ENCODE peak calls at places on chromosomes 3 and 15, in four cellular contexts. One of them, this sample, is unnamed.
A peak's percentile ranks its signal among the peaks of the same experiment; 100 is the strongest.

GRCh38 chr3:149657796-149658443 is at the start of gene WWTR1:
- DNase-seq in PC-9: peak; percentile 98
- DNase-seq in GM23248: peak; percentile 94
- DNase-seq in pancreas: peak; percentile 92
- DNase-seq in this sample: peak; percentile 95

GRCh38 chr3:146404451-146404850 is 64.9 kb downstream of the PLSCR2 start:
- DNase-seq in GM23248: peak; percentile 46
- DNase-seq in PC-9: no peak
- DNase-seq in pancreas: no peak
- DNase-seq in this sample: no peak

GRCh38 chr15:94168250-94168649 is 63.1 kb upstream of the MCTP2 start:
- DNase-seq in PC-9: no peak
- DNase-seq in pancreas: no peak
- DNase-seq in GM23248: peak; percentile 10
- DNase-seq in this sample: no peak

GRCh38 chr15:43880406-43881184 is 53.8 kb downstream of the WDR76 start:
- DNase-seq in PC-9: no peak
- DNase-seq in pancreas: no peak
- DNase-seq in GM23248: peak; percentile 27
- DNase-seq in this sample: no peak

GRCh38 chr3:54999159-54999558 is 71.3 kb upstream of the LRTM1 start:
- DNase-seq in PC-9: peak; percentile 33
- DNase-seq in pancreas: no peak
- DNase-seq in GM23248: peak; percentile 73
- DNase-seq in this sample: no peak

GRCh38 chr3:168248383-168249047 is 152.8 kb upstream of the GOLIM4 start:
- DNase-seq in GM23248: peak; percentile 68
- DNase-seq in PC-9: peak; percentile 58
- DNase-seq in pancreas: peak; percentile 54
- DNase-seq in this sample: no peak

GRCh38 chr3:115804200-115804599 is 180.9 kb downstream of the GAP43 start:
- DNase-seq in pancreas: no peak
- DNase-seq in PC-9: no peak
- DNase-seq in GM23248: no peak
- DNase-seq in this sample: no peak

GRCh38 chr3:64832098-64832497 is 144.3 kb upstream of the ADAMTS9 start:
- DNase-seq in GM23248: no peak
- DNase-seq in PC-9: no peak
- DNase-seq in pancreas: no peak
- DNase-seq in this sample: no peak

GRCh38 chr3:161474139-161474538 is 22.5 kb upstream of the OTOL1 start:
- DNase-seq in pancreas: no peak
- DNase-seq in PC-9: no peak
- DNase-seq in GM23248: no peak
- DNase-seq in this sample: no peak

GRCh38 chr3:47283193-47283537 is 421 bp downstream of the KLHL18 start:
- DNase-seq in pancreas: peak; percentile 56
- DNase-seq in GM23248: peak; percentile 43
- DNase-seq in PC-9: peak; percentile 21
- DNase-seq in this sample: no peak

GRCh38 chr15:101262551-101262950 is 10.7 kb upstream of the CHSY1 start:
- DNase-seq in PC-9: no peak
- DNase-seq in GM23248: no peak
- DNase-seq in pancreas: no peak
- DNase-seq in this sample: no peak

GRCh38 chr15:99474041-99474906 is 91.5 kb upstream of the MEF2A start:
- DNase-seq in PC-9: no peak
- DNase-seq in pancreas: no peak
- DNase-seq in GM23248: no peak
- DNase-seq in this sample: peak; percentile 70

GRCh38 chr3:37580237-37580636 is 281.4 kb upstream of the CTDSPL start:
- DNase-seq in pancreas: no peak
- DNase-seq in GM23248: peak; percentile 2
- DNase-seq in PC-9: no peak
- DNase-seq in this sample: peak; percentile 25

GRCh38 chr15:63481105-63481810 is 23.1 kb upstream of the USP3 start:
- DNase-seq in pancreas: no peak
- DNase-seq in GM23248: peak; percentile 75
- DNase-seq in PC-9: no peak
- DNase-seq in this sample: no peak

GRCh38 chr3:122563717-122564025 is 429 bp downstream of the PARP9 start:
- DNase-seq in GM23248: peak; percentile 43
- DNase-seq in pancreas: no peak
- DNase-seq in PC-9: no peak
- DNase-seq in this sample: no peak

GRCh38 chr15:48451241-48451640 is 120.0 kb downstream of the DUT start:
- DNase-seq in pancreas: no peak
- DNase-seq in GM23248: no peak
- DNase-seq in PC-9: no peak
- DNase-seq in this sample: no peak

GRCh38 chr3:180277036-180277435 is 240.3 kb upstream of the PEX5L start:
- DNase-seq in PC-9: no peak
- DNase-seq in GM23248: peak; percentile 66
- DNase-seq in pancreas: no peak
- DNase-seq in this sample: no peak

GRCh38 chr3:44326035-44326434 is 12.5 kb upstream of the TCAIM start:
- DNase-seq in pancreas: no peak
- DNase-seq in GM23248: peak; percentile 57
- DNase-seq in PC-9: no peak
- DNase-seq in this sample: no peak

GRCh38 chr3:16392733-16393132 is 120.8 kb downstream of the RFTN1 start:
- DNase-seq in PC-9: no peak
- DNase-seq in GM23248: no peak
- DNase-seq in pancreas: no peak
- DNase-seq in this sample: no peak

GRCh38 chr3:157445897-157446296 is 9.2 kb downstream of the PTX3 start:
- DNase-seq in PC-9: no peak
- DNase-seq in pancreas: no peak
- DNase-seq in GM23248: peak; percentile 80
- DNase-seq in this sample: no peak

GRCh38 chr3:127768346-127769008 is 53.8 kb downstream of the MGLL start:
- DNase-seq in GM23248: peak; percentile 97
- DNase-seq in PC-9: peak; percentile 65
- DNase-seq in pancreas: no peak
- DNase-seq in this sample: no peak

GRCh38 chr15:98800437-98801233 is 152.3 kb downstream of the IGF1R start:
- DNase-seq in pancreas: no peak
- DNase-seq in PC-9: peak; percentile 50
- DNase-seq in GM23248: peak; percentile 88
- DNase-seq in this sample: no peak

GRCh38 chr3:106247902-106248684 is 379.3 kb upstream of the CBLB start:
- DNase-seq in GM23248: peak; percentile 46
- DNase-seq in pancreas: no peak
- DNase-seq in PC-9: no peak
- DNase-seq in this sample: no peak

GRCh38 chr15:33194704-33195261 is at the start of gene FMN1:
- DNase-seq in PC-9: peak; percentile 94
- DNase-seq in GM23248: peak; percentile 97
- DNase-seq in pancreas: peak; percentile 97
- DNase-seq in this sample: peak; percentile 94

GRCh38 chr15:64749167-64749566 is 26.2 kb downstream of the RBPMS2 start:
- DNase-seq in pancreas: no peak
- DNase-seq in PC-9: peak; percentile 79
- DNase-seq in GM23248: peak; percentile 90
- DNase-seq in this sample: no peak
- H3K27ac ChIP-seq in pancreas: no peak overlapping the region
- H3K27ac ChIP-seq in PC-9: no peak overlapping the region
- H3K27ac ChIP-seq in GM23248: no peak overlapping the region
- H3K27ac ChIP-seq in this sample: peak overlapping the region; percentile 81

DNA sequence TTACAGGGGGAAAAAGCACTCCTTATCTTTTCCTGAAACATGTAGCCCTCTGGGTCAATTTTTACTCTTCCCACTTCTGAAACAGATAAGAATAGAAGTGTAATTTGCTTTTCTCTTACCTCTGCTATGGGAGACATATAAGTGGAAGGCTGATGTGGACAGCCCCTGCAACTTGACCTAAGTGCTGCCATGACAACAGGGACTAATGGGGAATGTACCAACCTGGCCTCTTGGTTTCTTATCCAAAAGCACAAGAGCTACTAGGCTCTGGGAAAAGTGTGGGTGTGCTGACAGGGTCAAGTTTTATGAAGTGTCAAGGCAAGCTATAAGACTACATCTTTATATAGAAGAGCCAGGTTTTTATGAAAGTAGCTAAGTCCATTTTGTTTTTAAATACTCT is 1246.5 kb downstream of the OTOL1 start:
- DNase-seq in PC-9: no peak
- DNase-seq in GM23248: peak; percentile 26
- DNase-seq in pancreas: no peak
- DNase-seq in this sample: no peak
- H3K27ac ChIP-seq in PC-9: no peak overlapping the region
- H3K27ac ChIP-seq in GM23248: no peak overlapping the region
- H3K27ac ChIP-seq in pancreas: no peak overlapping the region
- H3K27ac ChIP-seq in this sample: no peak overlapping the region

DNA sequence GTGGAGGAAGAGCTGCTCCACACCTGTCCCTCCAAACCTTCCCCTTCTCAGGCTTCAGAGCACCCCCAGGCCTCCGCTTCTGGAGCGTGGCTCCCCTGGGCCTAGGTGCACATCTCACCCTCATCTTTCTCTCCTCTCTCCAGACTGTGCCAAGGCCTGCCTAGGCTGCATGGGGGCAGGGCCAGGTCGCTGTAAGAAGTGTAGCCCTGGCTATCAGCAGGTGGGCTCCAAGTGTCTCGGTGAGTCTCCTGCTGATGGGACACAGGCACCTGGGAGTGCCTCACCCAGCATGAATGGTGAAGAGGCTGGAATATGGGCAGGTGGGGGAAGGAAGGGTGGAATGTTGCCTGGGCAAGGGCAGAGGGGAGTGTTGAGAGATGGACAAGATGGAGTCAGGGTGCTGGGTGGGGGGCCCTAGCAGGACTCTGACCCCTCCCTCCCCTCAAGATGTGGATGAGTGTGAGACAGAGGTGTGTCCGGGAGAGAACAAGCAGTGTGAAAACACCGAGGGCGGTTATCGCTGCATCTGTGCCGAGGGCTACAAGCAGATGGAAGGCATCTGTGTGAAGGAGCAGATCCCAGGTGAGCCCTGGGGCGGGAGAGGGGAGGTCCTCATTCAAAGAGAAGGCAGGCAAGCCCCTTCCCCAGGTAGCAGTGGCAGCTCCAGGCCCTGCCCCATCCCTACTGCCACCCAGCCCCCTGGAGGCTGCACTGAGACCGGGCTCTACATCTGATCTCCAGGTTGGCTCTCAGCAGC is 9.1 kb downstream of the PRRT3 start:
- DNase-seq in pancreas: no peak
- DNase-seq in GM23248: no peak
- DNase-seq in PC-9: no peak
- DNase-seq in this sample: no peak
- H3K27ac ChIP-seq in pancreas: no peak overlapping the region
- H3K27ac ChIP-seq in GM23248: no peak overlapping the region
- H3K27ac ChIP-seq in PC-9: no peak overlapping the region
- H3K27ac ChIP-seq in this sample: no peak overlapping the region

DNA sequence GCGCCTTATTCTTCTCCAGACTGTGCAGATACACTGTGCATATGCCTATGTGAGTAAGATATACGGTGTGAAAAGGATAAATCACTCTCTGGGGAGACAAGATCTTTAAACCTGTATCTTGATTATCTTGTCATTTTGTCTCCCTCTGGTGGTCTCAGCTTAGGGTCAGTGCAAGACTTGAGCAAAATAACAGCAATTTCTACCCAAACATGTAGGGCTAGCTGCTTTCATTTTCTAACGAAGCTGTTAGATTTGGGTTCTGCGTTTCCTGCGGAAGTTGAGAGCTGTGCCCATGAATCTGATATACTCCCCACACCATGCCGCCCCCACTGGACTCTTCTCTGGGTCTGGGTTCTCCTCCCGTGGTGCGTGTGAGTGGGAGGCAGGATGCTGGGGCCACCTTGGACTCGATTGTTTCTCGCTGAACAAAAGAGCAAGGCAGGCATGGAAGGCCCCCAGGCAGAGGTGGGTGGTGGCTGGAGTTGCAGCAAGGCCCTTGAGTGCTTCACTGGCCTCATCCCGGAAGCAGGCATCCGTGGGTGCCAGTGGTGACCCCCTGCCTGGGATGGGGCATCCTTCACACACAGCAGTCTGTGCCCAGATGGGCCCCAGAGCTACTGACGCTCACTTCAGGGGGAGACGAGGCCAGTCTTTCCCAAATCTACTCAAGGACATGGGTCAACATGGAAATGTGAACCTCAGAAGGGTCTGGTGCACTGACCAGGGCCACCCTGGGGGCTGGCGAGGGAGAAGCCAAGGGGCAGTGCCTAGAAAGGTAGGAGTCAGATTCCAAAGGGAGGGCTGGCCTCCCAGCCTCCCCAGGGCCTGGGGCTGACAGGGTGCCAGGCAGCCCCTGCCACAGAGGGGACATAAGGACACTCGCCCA is 179.6 kb downstream of the NSMCE3 start:
- DNase-seq in GM23248: no peak
- DNase-seq in PC-9: no peak
- DNase-seq in pancreas: no peak
- DNase-seq in this sample: no peak
- H3K27ac ChIP-seq in GM23248: no peak overlapping the region
- H3K27ac ChIP-seq in PC-9: no peak overlapping the region
- H3K27ac ChIP-seq in pancreas: no peak overlapping the region
- H3K27ac ChIP-seq in this sample: no peak overlapping the region

GRCh38 chr15:70269331-70269911 is 171.7 kb upstream of the TLE3 start:
- DNase-seq in pancreas: peak; percentile 20
- DNase-seq in PC-9: no peak
- DNase-seq in GM23248: no peak
- DNase-seq in this sample: no peak
- H3K27ac ChIP-seq in pancreas: no peak overlapping the region
- H3K27ac ChIP-seq in PC-9: peak overlapping the region; percentile 66
- H3K27ac ChIP-seq in GM23248: no peak overlapping the region
- H3K27ac ChIP-seq in this sample: peak overlapping the region; percentile 64

GRCh38 chr3:124552224-124552623 is 178.0 kb upstream of the UMPS start:
- DNase-seq in PC-9: peak; percentile 78
- DNase-seq in GM23248: no peak
- DNase-seq in pancreas: peak; percentile 64
- DNase-seq in this sample: no peak

GRCh38 chr3:124556636-124557035 is 173.6 kb upstream of the UMPS start:
- DNase-seq in pancreas: no peak
- DNase-seq in PC-9: no peak
- DNase-seq in GM23248: no peak
- DNase-seq in this sample: no peak

GRCh38 chr3:124558898-124559649 is 171.2 kb upstream of the UMPS start:
- DNase-seq in pancreas: peak; percentile 66
- DNase-seq in PC-9: peak; percentile 76
- DNase-seq in GM23248: peak; percentile 86
- DNase-seq in this sample: peak; percentile 68

GRCh38 chr3:124557433-124558232 is 172.6 kb upstream of the UMPS start:
- DNase-seq in PC-9: peak; percentile 20
- DNase-seq in pancreas: no peak
- DNase-seq in GM23248: peak; percentile 65
- DNase-seq in this sample: no peak

GRCh38 chr3:124553178-124553577 is 177.1 kb upstream of the UMPS start:
- DNase-seq in GM23248: no peak
- DNase-seq in PC-9: no peak
- DNase-seq in pancreas: no peak
- DNase-seq in this sample: no peak
- H3K27ac ChIP-seq in GM23248: no peak overlapping the region
- H3K27ac ChIP-seq in PC-9: no peak overlapping the region
- H3K27ac ChIP-seq in pancreas: peak overlapping the region; percentile 31
- H3K27ac ChIP-seq in this sample: no peak overlapping the region

DNA sequence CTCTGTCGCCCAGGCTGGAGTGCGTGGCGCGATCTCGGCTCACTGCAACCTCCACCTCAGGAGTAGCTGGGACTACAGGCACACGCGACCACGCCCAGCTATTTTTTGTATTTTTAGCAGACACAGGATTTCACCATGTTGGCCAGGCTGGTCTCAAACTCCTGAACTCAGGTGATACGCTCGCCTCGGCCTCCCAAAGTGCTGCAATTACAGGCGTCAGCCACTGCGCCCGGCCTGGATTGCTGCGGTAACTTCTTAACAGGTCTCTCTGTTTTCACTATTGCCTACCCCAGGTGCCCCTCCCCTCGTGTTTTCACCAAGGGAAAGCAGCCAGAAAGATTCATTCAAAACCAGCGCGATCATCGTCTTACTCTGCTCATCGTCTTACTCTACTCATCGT is 10.5 kb downstream of the ADAMTS7 start:
- DNase-seq in GM23248: no peak
- DNase-seq in pancreas: no peak
- DNase-seq in PC-9: no peak
- DNase-seq in this sample: no peak
- H3K27ac ChIP-seq in GM23248: no peak overlapping the region
- H3K27ac ChIP-seq in pancreas: no peak overlapping the region
- H3K27ac ChIP-seq in PC-9: no peak overlapping the region
- H3K27ac ChIP-seq in this sample: no peak overlapping the region

This sample was measured in left ventricle myocardium inferior.